ENCODE peak calls at places on chromosomes 16 and 17, in eight cellular contexts. S, C, A, G, F, K, Y and O are unnamed samples.
A peak's percentile ranks its signal among the peaks of the same experiment; 100 is the strongest.

GRCh38 chr16:64406661-64407267 is 715.1 kb downstream of the CDH11 start:
- DNase-seq in Y (no peak), C (peak; percentile 7), F (no peak), A (no peak), S (no peak), G (no peak), K (no peak), O (no peak)

GRCh38 chr16:59733321-59733720 is 999.2 kb upstream of the GOT2 start:
- DNase-seq in F (no peak), G (no peak), C (no peak), K (no peak), Y (no peak), S (no peak), A (no peak), O (no peak)

GRCh38 chr16:23434380-23434779 is 18.6 kb downstream of the COG7 start:
- DNase-seq in G (no peak), A (no peak), C (peak; percentile 65), Y (peak; percentile 13), S (peak; percentile 74), K (no peak), F (peak; percentile 51), O (no peak)

GRCh38 chr17:81833921-81834830 is 674 bp downstream of the PPP1R27 start:
- DNase-seq in K (no peak), C (no peak), A (no peak), S (no peak), Y (no peak), F (no peak), G (no peak), O (no peak)

GRCh38 chr17:80119271-80119791 is 17.9 kb downstream of the GAA start:
- DNase-seq in F (no peak), S (no peak), Y (no peak), K (no peak), A (no peak), G (no peak), C (no peak), O (no peak)

GRCh38 chr17:33469911-33470310 is 176.8 kb upstream of the ASIC2 start:
- DNase-seq in Y (no peak), C (no peak), F (peak; percentile 81), A (no peak), G (no peak), S (peak; percentile 83), K (peak; percentile 33), O (no peak)

GRCh38 chr16:89330177-89330856 is 112.8 kb downstream of the ZNF778 start:
- DNase-seq in S (peak; percentile 52), K (peak; percentile 45), Y (peak; percentile 40), A (no peak), F (peak; percentile 78), C (no peak), G (no peak), O (peak; percentile 69)

GRCh38 chr17:75959046-75959838 is 18.4 kb upstream of the FBF1 start:
- DNase-seq in Y (no peak), K (no peak), S (no peak), C (peak; percentile 26), A (no peak), G (no peak), F (no peak), O (no peak)

GRCh38 chr17:28744104-28744801 is 442 bp downstream of the TRAF4 start:
- DNase-seq in G (no peak), S (peak; percentile 41), F (peak; percentile 44), A (peak; percentile 47), C (peak; percentile 92), K (peak; percentile 65), Y (peak; percentile 59), O (peak; percentile 86)

GRCh38 chr17:75693500-75694481 is 26.7 kb downstream of the SAP30BP start:
- DNase-seq in S (peak; percentile 56), K (peak; percentile 76), G (no peak), A (peak; percentile 78), F (peak; percentile 94), C (peak; percentile 71), Y (no peak), O (peak; percentile 65)

GRCh38 chr16:87196229-87196628 is 121.0 kb downstream of the C16orf95 start:
- DNase-seq in S (no peak), F (no peak), A (no peak), K (no peak), G (no peak), Y (no peak), C (no peak), O (no peak)

GRCh38 chr17:11559601-11560000 is 38.7 kb upstream of the DNAH9 start:
- DNase-seq in K (no peak), A (no peak), G (no peak), C (no peak), S (no peak), F (no peak), Y (no peak), O (no peak)

GRCh38 chr16:66904428-66904845 is 14.2 kb downstream of the CDH16 start:
- DNase-seq in K (no peak), S (no peak), Y (no peak), A (no peak), F (no peak), C (no peak), G (no peak), O (no peak)

GRCh38 chr17:72640415-72641165 is 451.9 kb downstream of the SLC39A11 start:
- DNase-seq in C (no peak), A (no peak), F (no peak), G (no peak), Y (no peak), S (no peak), K (no peak), O (peak; percentile 62)

GRCh38 chr16:3074860-3075545 is 9.6 kb downstream of the IL32 start:
- DNase-seq in F (no peak), A (no peak), K (no peak), Y (peak; percentile 86), C (no peak), G (no peak), S (no peak), O (no peak)

GRCh38 chr17:65794572-65794971 is 233.1 kb upstream of the AXIN2 start:
- DNase-seq in A (no peak), Y (no peak), C (peak; percentile 45), F (no peak), G (no peak), K (no peak), S (peak; percentile 13), O (no peak)

GRCh38 chr17:28335959-28336871 is 654 bp downstream of the TNFAIP1 start:
- DNase-seq in Y (no peak), K (peak; percentile 64), A (peak; percentile 37), C (peak; percentile 95), S (peak; percentile 94), G (peak; percentile 89), F (peak; percentile 96), O (peak; percentile 79)

GRCh38 chr17:81128774-81129173 is 36.5 kb upstream of the PVALEF start:
- DNase-seq in C (no peak), K (no peak), F (no peak), A (no peak), S (no peak), Y (no peak), G (no peak), O (no peak)

GRCh38 chr16:58727028-58727781 is 6.9 kb downstream of the GOT2 start:
- DNase-seq in Y (no peak), G (no peak), A (no peak), K (no peak), S (no peak), C (no peak), F (no peak), O (no peak)

GRCh38 chr16:10668322-10669045 is 26.2 kb downstream of the TEKT5 start:
- DNase-seq in F (peak; percentile 10), G (no peak), S (peak; percentile 10), C (peak; percentile 76), K (no peak), A (no peak), Y (no peak), O (no peak)

DNA sequence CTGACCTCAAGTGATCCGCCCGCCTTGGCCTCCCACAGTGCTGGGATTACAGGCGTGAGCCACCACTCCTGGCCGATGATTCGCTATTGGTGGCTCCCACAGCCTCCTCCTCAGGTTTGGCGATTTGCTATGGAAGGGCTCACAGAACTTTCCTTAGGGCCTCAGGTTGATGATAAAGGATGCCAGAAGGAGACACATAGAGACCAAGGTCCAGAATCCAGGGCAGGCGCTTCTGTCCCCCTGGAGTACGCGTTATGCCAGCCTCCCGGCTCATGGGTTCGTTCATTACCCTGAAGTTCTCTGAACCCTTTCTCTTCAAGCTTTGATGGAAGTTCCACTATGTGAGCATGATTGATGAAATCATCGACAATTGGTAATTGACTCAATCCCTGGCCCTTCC is 19.9 kb downstream of the LGALS3BP start:
- DNase-seq in Y (no peak), G (no peak), S (no peak), C (no peak), F (no peak), A (no peak), K (no peak), O (no peak)
- TF ChIP-seq CTCF in Y (no peak), G (no peak), S (no peak), C (no peak), F (no peak), A (no peak), K (no peak), O (no peak)

DNA sequence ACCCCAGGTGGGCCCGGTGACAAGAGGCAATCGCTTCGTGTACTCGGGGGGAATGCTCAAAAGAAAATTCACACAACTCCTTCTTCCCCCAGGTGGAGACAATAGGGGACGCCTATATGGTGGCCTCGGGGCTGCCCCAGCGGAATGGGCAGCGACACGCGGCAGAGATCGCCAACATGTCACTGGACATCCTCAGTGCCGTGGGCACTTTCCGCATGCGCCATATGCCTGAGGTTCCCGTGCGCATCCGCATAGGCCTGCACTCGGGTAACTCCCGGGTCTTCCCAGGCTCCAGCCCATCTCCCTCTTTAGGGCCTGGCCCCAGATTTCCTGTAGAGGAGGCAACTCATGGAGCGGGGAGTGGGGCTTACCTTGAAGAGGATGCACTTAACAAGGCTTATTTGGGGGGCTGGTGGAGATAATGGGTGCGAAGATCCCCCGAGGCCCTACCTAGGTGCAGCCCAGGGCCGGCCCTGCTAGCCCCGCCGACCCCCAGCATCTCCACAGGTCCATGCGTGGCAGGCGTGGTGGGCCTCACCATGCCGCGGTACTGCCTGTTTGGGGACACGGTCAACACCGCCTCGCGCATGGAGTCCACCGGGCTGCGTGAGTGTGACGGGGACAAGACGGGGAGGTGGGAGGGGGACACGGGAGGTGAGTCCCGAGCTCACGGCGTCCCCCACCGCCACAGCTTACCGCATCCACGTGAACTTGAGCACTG is 13.0 kb downstream of the GUCY2D start:
- DNase-seq in A (no peak), F (no peak), G (no peak), Y (no peak), K (no peak), S (no peak), C (no peak), O (no peak)
- H3K4me1 ChIP-seq in A (peaks cover 5% of the 10 kb centered on the region), F (no peaks in the 10 kb centered on the region), G (peaks cover 18% of the 10 kb centered on the region), Y (peaks cover 8% of the 10 kb centered on the region), K (peaks cover 29% of the 10 kb centered on the region), S (peaks cover 3% of the 10 kb centered on the region), C (peaks cover 10% of the 10 kb centered on the region), O (peaks cover 8% of the 10 kb centered on the region)

DNA sequence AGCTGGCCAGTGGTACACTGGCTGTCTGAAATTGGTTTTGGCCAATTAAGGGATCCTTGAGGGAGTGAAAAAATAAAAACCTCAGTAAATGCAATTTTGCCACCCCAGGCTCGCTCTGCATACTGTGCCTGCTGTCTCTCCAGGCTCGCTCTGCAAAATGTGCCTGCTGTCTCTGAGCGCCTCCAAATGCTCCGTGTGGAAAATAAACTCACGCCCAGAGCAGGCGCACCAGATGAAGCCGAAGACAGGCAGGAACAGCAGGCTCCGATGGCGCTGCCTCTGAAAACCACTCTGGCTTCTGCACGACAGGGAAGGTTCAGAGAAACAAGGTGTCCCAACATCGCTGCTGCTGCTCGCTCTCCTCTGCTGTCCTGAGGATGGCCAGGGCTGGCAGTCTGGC is 29.1 kb downstream of the SNN start:
- DNase-seq in C (no peak), A (no peak), S (no peak), F (no peak), G (no peak), K (no peak), Y (no peak), O (no peak)
- H3K27ac ChIP-seq in C (no peak overlapping the region), A (no peak overlapping the region), S (no peak overlapping the region), F (no peak overlapping the region), G (no peak overlapping the region), K (no peak overlapping the region), Y (no peak overlapping the region), O (no peak overlapping the region)

GRCh38 chr16:48334325-48334724 is 50.9 kb downstream of the SIAH1 start:
- DNase-seq in S (no peak), F (no peak), K (no peak), G (no peak), Y (no peak), C (peak; percentile 8), A (no peak), O (no peak)
- TF ChIP-seq CTCF in S (no peak), F (no peak), K (no peak), G (no peak), Y (no peak), C (peak; percentile 37), A (no peak), O (no peak)